ENCODE peak calls at places on chromosome 4, in six cellular contexts. R is HCT116, N is PC-3, X is hepatocyte, F is MM.1S, L is GM23338. E is an unnamed sample.

GRCh38 chr4:6763330-6763851 is 19.1 kb upstream of the KIAA0232 start:
- DNase-seq in R (no peak), N (peak), X (no peak), F (no peak), L (peak), E (peak)

GRCh38 chr4:158770671-158771070 is 1.8 kb downstream of the FNIP2 start:
- DNase-seq in R (no peak), N (no peak), X (no peak), F (no peak), L (no peak), E (no peak)

GRCh38 chr4:180134116-180134866 is 2108.9 kb upstream of the TENM3 start:
- DNase-seq in R (no peak), N (no peak), X (peak), F (no peak), L (peak), E (no peak)

GRCh38 chr4:126582737-126583136 is 1050.0 kb upstream of the INTU start:
- DNase-seq in R (no peak), N (peak), X (peak), F (peak), L (peak), E (peak)

GRCh38 chr4:7461171-7461570 is 26.4 kb upstream of the PSAPL1 start:
- DNase-seq in R (no peak), N (no peak), X (no peak), F (no peak), L (peak), E (no peak)

GRCh38 chr4:17770845-17771244 is 10.6 kb downstream of the FAM184B start:
- DNase-seq in R (no peak), N (no peak), X (no peak), F (no peak), L (no peak), E (no peak)

GRCh38 chr4:48343035-48343434 is 1.7 kb downstream of the SLAIN2 start:
- DNase-seq in R (no peak), N (no peak), X (no peak), F (no peak), L (no peak), E (peak)

GRCh38 chr4:158067646-158068045 is 105.2 kb downstream of the GASK1B start:
- DNase-seq in R (no peak), N (no peak), X (no peak), F (no peak), L (no peak), E (peak)

GRCh38 chr4:79209822-79210635 is 115.8 kb downstream of the NAA11 start:
- DNase-seq in R (no peak), N (no peak), X (peak), F (no peak), L (peak), E (no peak)

GRCh38 chr4:21768349-21769310 is 179.9 kb downstream of the KCNIP4 start:
- DNase-seq in R (peak), N (peak), X (peak), F (peak), L (peak), E (peak)

GRCh38 chr4:72112514-72113156 is 80.8 kb downstream of the NPFFR2 start:
- DNase-seq in R (peak), N (peak), X (peak), F (peak), L (no peak), E (peak)

GRCh38 chr4:144171697-144172096 is 31.2 kb upstream of the GYPA start:
- DNase-seq in R (no peak), N (no peak), X (no peak), F (no peak), L (no peak), E (no peak)

GRCh38 chr4:145861331-145862318 is 77.0 kb downstream of the ZNF827 start:
- DNase-seq in R (no peak), N (no peak), X (no peak), F (no peak), L (peak), E (peak)

GRCh38 chr4:103892616-103893015 is 172.8 kb upstream of the TACR3 start:
- DNase-seq in R (no peak), N (no peak), X (no peak), F (no peak), L (no peak), E (peak)

GRCh38 chr4:185143596-185143969 is 517 bp downstream of the SLC25A4 start:
- DNase-seq in R (no peak), N (peak), X (peak), F (peak), L (no peak), E (peak)

GRCh38 chr4:7699040-7699439 is 240.6 kb downstream of the AFAP1 start:
- DNase-seq in R (no peak), N (no peak), X (peak), F (no peak), L (no peak), E (peak)

GRCh38 chr4:995311-996026 is 2.3 kb upstream of the SLC26A1 start:
- DNase-seq in R (no peak), N (no peak), X (no peak), F (no peak), L (no peak), E (no peak)

GRCh38 chr4:8646296-8647093 is 53.9 kb downstream of the CPZ start:
- DNase-seq in R (no peak), N (no peak), X (no peak), F (no peak), L (no peak), E (no peak)

GRCh38 chr4:158801066-158801465 is 32.2 kb downstream of the FNIP2 start:
- DNase-seq in R (no peak), N (no peak), X (peak), F (no peak), L (no peak), E (no peak)

GRCh38 chr4:145819246-145820181 is 119.1 kb downstream of the ZNF827 start:
- DNase-seq in R (no peak), N (no peak), X (no peak), F (peak), L (no peak), E (no peak)

GRCh38 chr4:168480991-168481588 is 798 bp upstream of the DDX60L start:
- DNase-seq in R (peak), N (peak), X (peak), F (peak), L (no peak), E (peak)

GRCh38 chr4:140300271-140300970 is 73.0 kb upstream of the SCOC start:
- DNase-seq in R (peak), N (peak), X (peak), F (no peak), L (no peak), E (peak)

GRCh38 chr4:88318751-88319350 is 34.5 kb upstream of the PPM1K start:
- DNase-seq in R (no peak), N (peak), X (no peak), F (no peak), L (no peak), E (peak)

GRCh38 chr4:95018845-95019244 is 261.1 kb downstream of the BMPR1B start:
- DNase-seq in R (no peak), N (no peak), X (no peak), F (no peak), L (no peak), E (no peak)

GRCh38 chr4:6991771-6992557 is 51.2 kb upstream of the TADA2B start:
- DNase-seq in R (no peak), N (peak), X (peak), F (peak), L (no peak), E (peak)

GRCh38 chr4:41178372-41179085 is 35.8 kb downstream of the APBB2 start:
- DNase-seq in R (no peak), N (peak), X (no peak), F (no peak), L (no peak), E (peak)

GRCh38 chr4:16245241-16245640 is 19.0 kb upstream of the TAPT1 start:
- DNase-seq in R (no peak), N (no peak), X (no peak), F (no peak), L (no peak), E (no peak)

GRCh38 chr4:16256343-16256742 is 30.1 kb upstream of the TAPT1 start:
- DNase-seq in R (no peak), N (no peak), X (no peak), F (no peak), L (no peak), E (no peak)

GRCh38 chr4:16253127-16253960 is 27.1 kb upstream of the TAPT1 start:
- DNase-seq in R (no peak), N (peak), X (no peak), F (no peak), L (no peak), E (peak)

GRCh38 chr4:16248605-16249004 is 22.3 kb upstream of the TAPT1 start:
- DNase-seq in R (no peak), N (no peak), X (no peak), F (no peak), L (no peak), E (no peak)

DNA sequence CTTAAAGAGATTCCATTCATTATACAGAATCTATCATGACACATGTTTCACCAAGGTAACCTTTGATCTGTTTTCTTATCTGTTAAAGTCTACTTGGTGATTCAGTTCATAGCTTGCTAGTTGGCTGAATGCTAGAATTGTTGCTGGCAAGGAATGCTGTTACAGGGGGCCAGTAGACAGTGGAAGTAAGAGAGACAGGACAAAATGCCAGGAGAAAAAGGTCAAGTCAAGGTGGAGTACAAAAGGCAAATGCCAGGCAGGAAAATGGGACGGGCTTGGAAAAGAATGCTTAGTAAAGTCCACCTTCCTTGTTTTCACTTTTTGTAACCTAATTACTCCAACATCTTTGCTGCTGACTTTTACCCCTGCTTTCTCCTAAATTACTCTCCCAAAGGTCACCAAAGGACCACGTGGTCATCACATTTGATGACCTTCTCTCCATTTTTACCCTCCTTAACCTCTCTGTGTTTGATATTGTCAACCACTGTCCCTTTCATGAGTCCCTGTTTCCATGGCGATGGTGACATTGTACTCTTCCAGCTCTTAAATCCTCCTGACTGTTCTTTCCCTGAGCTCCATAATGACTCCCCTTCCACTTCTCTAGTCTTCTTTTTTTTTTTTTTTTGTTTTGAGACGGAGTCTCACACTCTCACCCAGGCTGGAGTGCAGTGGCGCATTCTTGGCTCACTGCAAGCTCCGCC is 24.5 kb upstream of the TAPT1 start:
- DNase-seq in R (no peak), N (peak), X (peak), F (no peak), L (peak), E (no peak)
- TF ChIP-seq EZH2phosphoT487 in R (no peak), N (no peak), X (no peak), F (no peak), L (no peak), E (no peak)

GRCh38 chr4:110629780-110630500 is 7.1 kb upstream of the PITX2 start:
- DNase-seq in R (no peak), N (no peak), X (no peak), F (no peak), L (peak), E (no peak)
- TF ChIP-seq EZH2 in R (no peak), N (no peak), X (no peak), F (no peak), L (no peak), E (no peak)

GRCh38 chr4:162700815-162701361 is 465.8 kb downstream of the NAF1 start:
- DNase-seq in R (no peak), N (no peak), X (no peak), F (no peak), L (no peak), E (no peak)
- TF ChIP-seq EZH2phosphoT487 in R (no peak), N (no peak), X (no peak), F (no peak), L (no peak), E (no peak)

DNA sequence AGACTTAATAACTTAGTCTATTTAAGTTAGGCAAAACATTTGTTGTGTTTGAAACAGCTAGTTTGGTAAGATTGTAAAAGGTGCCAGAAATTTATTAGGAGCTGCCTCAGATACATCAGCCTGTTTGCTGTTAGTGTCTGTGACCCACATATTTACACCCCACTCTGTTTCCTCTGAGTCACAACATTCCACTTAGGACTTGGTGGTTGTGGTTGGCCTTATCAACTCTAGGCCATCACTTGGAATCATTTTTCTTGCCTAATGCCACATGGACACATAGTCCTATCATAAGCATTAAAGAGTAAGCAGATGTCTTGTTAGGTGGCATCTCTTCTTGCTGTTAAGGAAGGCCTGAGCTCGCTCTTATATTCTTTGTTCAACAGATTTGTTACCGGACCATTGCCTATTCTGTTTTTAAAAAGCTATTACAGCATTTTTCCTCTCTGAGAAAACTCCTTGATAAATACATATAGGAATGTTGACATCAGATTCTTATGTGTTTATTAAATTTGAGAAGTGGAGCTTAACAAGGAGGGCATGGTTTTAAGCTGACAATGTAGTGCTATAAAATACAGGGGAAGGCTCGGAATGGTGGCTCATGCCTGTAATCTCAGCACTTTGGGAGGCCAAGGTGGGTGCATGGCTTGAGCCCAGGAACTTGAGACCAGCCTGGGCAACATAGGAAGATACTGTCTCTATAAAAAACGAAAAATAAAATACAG is 51.2 kb upstream of the PGRMC2 start:
- DNase-seq in R (no peak), N (peak), X (no peak), F (no peak), L (no peak), E (peak)
- TF ChIP-seq EZH2 in R (no peak), N (no peak), X (no peak), F (no peak), L (no peak), E (no peak)

GRCh38 chr4:154911097-154911496 is 130.0 kb downstream of the RBM46 start:
- DNase-seq in R (no peak), N (peak), X (peak), F (no peak), L (peak), E (peak)
- TF ChIP-seq EZH2phosphoT487 in R (no peak), N (no peak), X (no peak), F (no peak), L (no peak), E (no peak)

GRCh38 chr4:190016369-190017289 is 10.4 kb downstream of the FRG2 start:
- DNase-seq in R (no peak), N (no peak), X (no peak), F (no peak), L (no peak), E (no peak)
- TF ChIP-seq EZH2 in R (no peak), N (no peak), X (no peak), F (no peak), L (peak), E (no peak)